ENCODE peak calls at places on chromosomes 11 and 22, in ten cellular contexts. S is vagina, E is SK-N-SH, W is sigmoid colon, I is HCT116, V is spleen, U is transverse colon, R is stomach, H is upper lobe of left lung, Q is H1. B is an unnamed sample. For H3K9me3, the result is how much of the 10 kb centered on the place peaks cover.

GRCh38 chr11:12674571-12674935 is 332 bp downstream of the TEAD1 start:
- DNase-seq in I (no peak), U (peak), Q (no peak), W (peak), S (no peak), E (peak), V (no peak), H (no peak), R (peak), B (peak)

GRCh38 chr22:37508431-37508963 is 10.7 kb downstream of the CARD10 start:
- DNase-seq in I (no peak), H (peak), V (no peak), S (no peak), E (no peak), U (no peak), Q (no peak), W (no peak), R (no peak), B (no peak)

GRCh38 chr11:67632175-67632981 is 2.6 kb upstream of the NUDT8 start:
- DNase-seq in R (peak), U (peak), H (peak), W (peak), V (peak), I (no peak), E (no peak), S (no peak), Q (no peak), B (peak)

GRCh38 chr11:125229006-125229405 is 64.5 kb downstream of the PKNOX2 start:
- DNase-seq in U (no peak), S (no peak), E (no peak), Q (no peak), I (no peak), W (no peak), V (no peak), R (no peak), H (no peak), B (no peak)

GRCh38 chr11:45279645-45280044 is 6.5 kb downstream of the SYT13 start:
- DNase-seq in R (no peak), E (no peak), I (no peak), S (no peak), U (no peak), W (no peak), V (no peak), H (no peak), Q (no peak), B (no peak)

GRCh38 chr11:131638889-131639288 is 268.5 kb downstream of the NTM start:
- DNase-seq in H (no peak), W (no peak), U (no peak), I (no peak), V (no peak), Q (no peak), E (no peak), S (no peak), R (no peak), B (no peak)

GRCh38 chr22:18970180-18970947 is 34.3 kb upstream of the PRODH start:
- DNase-seq in S (no peak), E (peak), Q (no peak), U (no peak), R (no peak), H (peak), V (peak), I (no peak), W (no peak), B (no peak)

GRCh38 chr11:117316197-117316961 is at the start of gene BACE1:
- DNase-seq in U (peak), E (peak), H (no peak), S (no peak), Q (peak), W (peak), R (peak), V (peak), I (peak), B (peak)

GRCh38 chr11:60184824-60185511 is 2.1 kb upstream of the MS4A6A start:
- DNase-seq in H (no peak), E (no peak), I (no peak), R (no peak), U (no peak), W (no peak), V (no peak), Q (no peak), S (no peak), B (no peak)

GRCh38 chr11:71393283-71393682 is 54.9 kb downstream of the DHCR7 start:
- DNase-seq in W (no peak), I (no peak), U (no peak), V (no peak), Q (no peak), H (no peak), E (no peak), R (no peak), S (no peak), B (no peak)

GRCh38 chr11:65506770-65507485 is 8.1 kb downstream of the MALAT1 start:
- DNase-seq in S (no peak), R (peak), I (peak), Q (no peak), W (peak), H (no peak), U (peak), V (no peak), E (no peak), B (peak)

GRCh38 chr11:118956094-118956846 is at the start of gene UPK2:
- DNase-seq in W (peak), Q (peak), R (peak), V (peak), U (peak), S (no peak), E (peak), H (peak), I (peak), B (peak)

GRCh38 chr11:64227405-64227956 is 1.4 kb downstream of the NUDT22 start:
- DNase-seq in I (no peak), E (no peak), W (peak), H (peak), R (peak), V (peak), Q (no peak), U (no peak), S (no peak), B (no peak)

GRCh38 chr11:16606784-16607674 is 131.4 kb upstream of the C11orf58 start:
- DNase-seq in H (peak), R (peak), I (no peak), E (peak), S (no peak), U (peak), V (peak), Q (no peak), W (peak), B (no peak)

GRCh38 chr11:64225608-64226506 is at the start of the genes NUDT22 and TRPT1:
- DNase-seq in Q (no peak), S (peak), W (peak), R (peak), H (peak), E (peak), V (peak), I (no peak), U (peak), B (peak)

GRCh38 chr22:38136607-38137006 is 26.1 kb upstream of the BAIAP2L2 start:
- DNase-seq in S (no peak), V (no peak), E (no peak), R (no peak), I (no peak), U (no peak), Q (no peak), H (no peak), W (no peak), B (no peak)

GRCh38 chr11:122360875-122361274 is 244.9 kb upstream of the BLID start:
- DNase-seq in W (no peak), U (no peak), V (no peak), I (no peak), S (no peak), H (no peak), R (no peak), E (no peak), Q (no peak), B (no peak)

GRCh38 chr11:46489668-46490560 is 98.3 kb upstream of the CHRM4 start:
- DNase-seq in E (peak), R (no peak), Q (peak), S (no peak), H (no peak), U (peak), V (no peak), I (peak), W (no peak), B (no peak)

GRCh38 chr11:105236631-105237030 is 97.1 kb upstream of the CARD18 start:
- DNase-seq in Q (no peak), S (no peak), W (no peak), R (no peak), I (no peak), E (no peak), H (no peak), U (no peak), V (no peak), B (no peak)

GRCh38 chr11:69513663-69514062 is 32.2 kb downstream of the LINC01488 start:
- DNase-seq in H (peak), R (no peak), U (no peak), Q (no peak), V (peak), I (no peak), S (no peak), E (no peak), W (peak), B (no peak)

GRCh38 chr11:65165847-65166317 is 4.2 kb upstream of the SPDYC start:
- DNase-seq in H (peak), R (no peak), E (no peak), U (peak), V (no peak), S (no peak), I (no peak), Q (no peak), W (no peak), B (no peak)

GRCh38 chr22:40818192-40818746 is 877 bp downstream of the SLC25A17 start:
- DNase-seq in H (no peak), Q (no peak), S (no peak), I (no peak), E (no peak), R (no peak), U (no peak), W (no peak), V (no peak), B (no peak)

GRCh38 chr11:126079640-126080205 is 17.1 kb upstream of the CDON start:
- DNase-seq in Q (no peak), H (no peak), E (peak), R (no peak), U (no peak), I (no peak), V (no peak), W (no peak), S (no peak), B (no peak)

GRCh38 chr11:46414466-46414796 is 22.9 kb upstream of the CHRM4 start:
- DNase-seq in Q (no peak), V (no peak), R (no peak), W (no peak), U (no peak), S (no peak), H (peak), E (no peak), I (no peak), B (no peak)

GRCh38 chr11:111729441-111729840 is 36.7 kb downstream of the PPP2R1B start:
- DNase-seq in W (no peak), R (no peak), S (no peak), E (no peak), V (no peak), Q (no peak), I (no peak), U (no peak), H (no peak), B (no peak)

GRCh38 chr11:104792861-104793260 is 105.4 kb downstream of the CASP12 start:
- DNase-seq in E (no peak), S (no peak), H (no peak), I (no peak), U (no peak), V (no peak), W (no peak), R (no peak), Q (no peak), B (no peak)

GRCh38 chr11:9825315-9825714 is 161.4 kb downstream of the SWAP70 start:
- DNase-seq in V (no peak), Q (no peak), U (no peak), I (no peak), R (no peak), E (no peak), S (no peak), W (no peak), H (no peak), B (no peak)

GRCh38 chr11:34915136-34916013 is 804 bp downstream of the APIP start:
- DNase-seq in S (no peak), Q (no peak), H (no peak), E (no peak), R (no peak), W (no peak), V (no peak), U (no peak), I (no peak), B (no peak)

GRCh38 chr22:38230916-38231315 is 29.1 kb downstream of the MAFF start:
- DNase-seq in H (no peak), I (no peak), Q (no peak), V (no peak), S (no peak), W (no peak), E (no peak), R (no peak), U (no peak), B (no peak)

GRCh38 chr22:22942511-22943329 is 55.1 kb downstream of the IGLL5 start:
- DNase-seq in W (peak), U (peak), R (peak), S (peak), I (peak), E (peak), V (peak), Q (no peak), H (no peak), B (peak)

GRCh38 chr11:33651555-33651954 is 49.1 kb downstream of the C11orf91 start:
- DNase-seq in S (no peak), Q (no peak), R (no peak), E (no peak), W (no peak), V (no peak), H (no peak), U (no peak), I (no peak), B (no peak)

GRCh38 chr11:34331329-34331728 is 26.5 kb downstream of the ABTB2 start:
- DNase-seq in R (no peak), S (no peak), V (no peak), H (no peak), W (no peak), I (no peak), E (no peak), U (no peak), Q (no peak), B (no peak)

GRCh38 chr11:1335264-1335810 is 25.9 kb upstream of the TOLLIP start:
- DNase-seq in Q (no peak), I (no peak), W (no peak), R (no peak), S (no peak), V (peak), E (peak), H (peak), U (no peak), B (no peak)

GRCh38 chr11:44763111-44763820 is 36.5 kb downstream of the TSPAN18 start:
- DNase-seq in I (no peak), Q (no peak), H (no peak), W (peak), E (no peak), R (no peak), S (peak), V (no peak), U (no peak), B (no peak)

GRCh38 chr11:46808804-46809431 is 37.2 kb downstream of the CKAP5 start:
- DNase-seq in U (no peak), W (no peak), Q (no peak), H (no peak), V (no peak), S (no peak), R (no peak), I (peak), E (peak), B (no peak)

GRCh38 chr22:30857791-30858190 is 110.8 kb downstream of the MORC2 start:
- DNase-seq in V (no peak), U (no peak), E (no peak), R (peak), Q (no peak), S (no peak), I (no peak), H (no peak), W (no peak), B (peak)

GRCh38 chr11:71252434-71252781 is at the start of gene SHANK2:
- DNase-seq in V (no peak), E (peak), Q (no peak), H (peak), I (no peak), U (peak), S (no peak), W (no peak), R (peak), B (no peak)

GRCh38 chr11:66429983-66430602 is 8.6 kb downstream of the MRPL11 start:
- DNase-seq in R (peak), E (peak), S (no peak), Q (peak), H (no peak), U (peak), W (peak), V (peak), I (peak), B (no peak)

GRCh38 chr22:32911526-32911925 is 110.0 kb downstream of the TIMP3 start:
- DNase-seq in W (no peak), E (no peak), I (no peak), Q (no peak), H (no peak), R (no peak), U (no peak), S (no peak), V (no peak), B (no peak)

GRCh38 chr11:12669930-12670329 is 4.3 kb upstream of the TEAD1 start:
- DNase-seq in S (no peak), Q (no peak), R (no peak), V (no peak), W (no peak), I (no peak), H (no peak), E (no peak), U (no peak), B (no peak)

DNA sequence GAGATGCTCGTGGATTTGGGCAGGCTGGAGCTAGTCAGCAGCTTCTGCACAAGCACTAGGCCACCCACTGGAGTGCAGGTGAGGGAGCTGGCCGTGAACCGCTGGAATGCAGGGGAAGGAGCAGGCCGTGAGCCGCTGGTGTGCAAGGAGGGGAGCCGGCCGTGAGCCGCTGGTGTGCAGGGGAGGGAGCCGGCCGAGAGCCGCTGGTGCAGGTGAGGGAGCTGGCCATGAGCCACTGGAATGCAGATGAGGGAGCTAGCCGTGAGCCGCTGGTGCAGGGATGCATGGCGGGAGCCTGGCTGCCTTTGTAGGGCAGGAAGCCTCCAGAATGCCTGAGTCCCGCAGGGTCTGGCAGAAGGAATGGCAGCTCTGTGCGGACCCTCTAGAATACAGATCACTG is 4220.0 kb upstream of the OR11H1 start:
- DNase-seq in Q (no peak), H (peak), W (no peak), E (no peak), R (no peak), U (no peak), V (no peak), S (peak), I (no peak), B (no peak)
- H3K9me3 ChIP-seq in Q (half or more), H (under half), W (under half), E (under half), R (half or more), U (under half), V (half or more), S (under half), I (under half), B (half or more)

GRCh38 chr22:26483439-26484359 is at the start of the genes HPS4 and SRRD:
- DNase-seq in U (peak), R (peak), S (no peak), V (peak), E (peak), W (peak), H (peak), I (peak), Q (peak), B (peak)
- TF ChIP-seq POLR2AphosphoS5 in U (peak), R (peak), S (peak), V (peak), E (peak), W (peak), H (peak), I (peak), Q (peak), B (peak)

GRCh38 chr22:43268261-43268660 is 74.9 kb downstream of the SCUBE1 start:
- DNase-seq in R (no peak), W (no peak), E (peak), Q (no peak), V (no peak), U (no peak), I (no peak), H (no peak), S (no peak), B (no peak)

GRCh38 chr22:43270949-43271348 is 72.2 kb downstream of the SCUBE1 start:
- DNase-seq in E (no peak), U (no peak), S (no peak), W (no peak), H (no peak), R (no peak), Q (no peak), V (no peak), I (no peak), B (no peak)

GRCh38 chr22:43269325-43270040 is 73.7 kb downstream of the SCUBE1 start:
- DNase-seq in H (no peak), R (no peak), S (no peak), Q (no peak), V (no peak), W (no peak), U (no peak), E (no peak), I (no peak), B (no peak)

GRCh38 chr22:43272301-43272700 is 70.9 kb downstream of the SCUBE1 start:
- DNase-seq in V (no peak), S (no peak), H (no peak), R (no peak), I (no peak), E (no peak), W (no peak), U (no peak), Q (no peak), B (no peak)

DNA sequence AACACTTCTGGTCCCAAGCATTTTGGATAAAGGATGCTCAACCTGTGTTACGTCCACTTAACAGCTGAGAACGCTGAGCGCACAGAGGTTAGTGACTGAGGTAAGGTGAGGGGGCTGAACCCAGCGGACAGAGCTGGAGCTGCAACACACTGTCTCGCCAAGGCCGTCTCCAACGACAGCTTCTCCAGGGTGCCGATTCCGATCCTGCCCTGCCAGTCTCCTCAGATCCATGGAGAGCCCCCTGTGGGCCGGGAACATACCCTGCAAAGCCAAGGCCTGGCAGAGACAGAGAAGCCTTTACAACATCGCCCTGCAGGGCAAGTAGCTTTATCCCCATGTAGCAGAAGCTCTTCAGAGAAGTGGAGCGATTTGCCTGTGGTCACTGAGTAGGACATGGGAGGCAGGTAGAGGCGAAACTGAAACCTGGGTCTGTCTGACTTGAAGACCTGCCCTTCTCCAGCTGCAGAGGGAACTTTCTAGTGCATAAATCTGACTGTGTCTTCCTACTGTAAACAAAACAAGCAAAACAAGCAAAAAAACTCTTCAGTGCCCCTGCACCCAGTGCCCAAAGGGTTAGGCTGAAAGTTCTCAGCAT is 72.8 kb downstream of the SCUBE1 start:
- DNase-seq in Q (peak), S (no peak), R (no peak), U (peak), I (no peak), H (no peak), V (no peak), W (no peak), E (no peak), B (no peak)
- TF ChIP-seq CTCF in Q (peak), S (no peak), R (no peak), U (no peak), I (peak), H (peak), V (no peak), W (no peak), E (no peak), B (no peak)

GRCh38 chr11:134610116-134610910 is 198.3 kb upstream of the B3GAT1 start:
- DNase-seq in V (no peak), S (peak), H (peak), R (no peak), Q (no peak), E (no peak), U (no peak), W (no peak), I (no peak), B (no peak)
- H3K9me3 ChIP-seq in V (under half), S (under half), H (under half), R (under half), Q (under half), E (under half), U (under half), W (under half), I (under half), B (under half)

GRCh38 chr11:59102259-59102765 is 4.7 kb upstream of the FAM111B start:
- DNase-seq in V (peak), I (no peak), U (peak), E (no peak), Q (no peak), R (peak), S (no peak), H (peak), W (peak), B (peak)

GRCh38 chr11:59112494-59112893 is 5.5 kb downstream of the FAM111B start:
- DNase-seq in E (no peak), Q (no peak), W (no peak), U (no peak), V (no peak), S (no peak), R (no peak), H (no peak), I (no peak), B (no peak)

GRCh38 chr11:59106363-59107336 is at the start of gene FAM111B:
- DNase-seq in U (peak), S (no peak), I (peak), V (peak), R (peak), H (peak), E (peak), Q (no peak), W (peak), B (peak)
- TF ChIP-seq POLR2AphosphoS5 in U (peak), S (no peak), I (no peak), V (no peak), R (no peak), H (no peak), E (no peak), Q (peak), W (peak), B (no peak)